ENCODE peak calls at places on chromosome 1, in four cellular contexts. One of them, this sample, is unnamed.
A peak's percentile ranks its signal among the peaks of the same experiment; 100 is the strongest.

GRCh38 chr1:114509596-114510234 is 1.3 kb downstream of the TRIM33 start:
- DNase-seq in heart right ventricle: no peak
- DNase-seq in adrenal gland: no peak
- DNase-seq in A549: no peak
- DNase-seq in this sample: no peak

GRCh38 chr1:228668553-228669400 is 66.5 kb upstream of the RHOU start:
- DNase-seq in heart right ventricle: no peak
- DNase-seq in adrenal gland: no peak
- DNase-seq in A549: no peak
- DNase-seq in this sample: peak; percentile 81

GRCh38 chr1:156394835-156395461 is 25.9 kb downstream of the RHBG start:
- DNase-seq in heart right ventricle: no peak
- DNase-seq in adrenal gland: no peak
- DNase-seq in A549: no peak
- DNase-seq in this sample: no peak

GRCh38 chr1:155911156-155912055 is at the start of gene RIT1:
- DNase-seq in heart right ventricle: peak; percentile 88
- DNase-seq in adrenal gland: peak; percentile 87
- DNase-seq in A549: peak; percentile 86
- DNase-seq in this sample: peak; percentile 81

GRCh38 chr1:93692451-93692861 is 10.8 kb upstream of the BCAR3 start:
- DNase-seq in heart right ventricle: no peak
- DNase-seq in adrenal gland: no peak
- DNase-seq in A549: peak; percentile 42
- DNase-seq in this sample: no peak

GRCh38 chr1:96633695-96634094 is 87.9 kb upstream of the PTBP2 start:
- DNase-seq in heart right ventricle: no peak
- DNase-seq in adrenal gland: no peak
- DNase-seq in A549: no peak
- DNase-seq in this sample: no peak

GRCh38 chr1:167924102-167924501 is 10.2 kb upstream of the ADCY10 start:
- DNase-seq in heart right ventricle: no peak
- DNase-seq in adrenal gland: no peak
- DNase-seq in A549: no peak
- DNase-seq in this sample: no peak

GRCh38 chr1:96492236-96492635 is 229.3 kb upstream of the PTBP2 start:
- DNase-seq in heart right ventricle: no peak
- DNase-seq in adrenal gland: no peak
- DNase-seq in A549: no peak
- DNase-seq in this sample: peak; percentile 48

GRCh38 chr1:17661546-17662157 is 93.5 kb upstream of the ACTL8 start:
- DNase-seq in heart right ventricle: peak; percentile 47
- DNase-seq in adrenal gland: peak; percentile 69
- DNase-seq in A549: peak; percentile 40
- DNase-seq in this sample: peak; percentile 73

GRCh38 chr1:157045251-157046218 is at the start of gene ARHGEF11:
- DNase-seq in heart right ventricle: peak; percentile 93
- DNase-seq in adrenal gland: peak; percentile 94
- DNase-seq in A549: peak; percentile 88
- DNase-seq in this sample: peak; percentile 95

GRCh38 chr1:159141584-159142518 is 29.6 kb upstream of the CADM3 start:
- DNase-seq in heart right ventricle: no peak
- DNase-seq in adrenal gland: peak; percentile 24
- DNase-seq in A549: peak; percentile 19
- DNase-seq in this sample: no peak

DNA sequence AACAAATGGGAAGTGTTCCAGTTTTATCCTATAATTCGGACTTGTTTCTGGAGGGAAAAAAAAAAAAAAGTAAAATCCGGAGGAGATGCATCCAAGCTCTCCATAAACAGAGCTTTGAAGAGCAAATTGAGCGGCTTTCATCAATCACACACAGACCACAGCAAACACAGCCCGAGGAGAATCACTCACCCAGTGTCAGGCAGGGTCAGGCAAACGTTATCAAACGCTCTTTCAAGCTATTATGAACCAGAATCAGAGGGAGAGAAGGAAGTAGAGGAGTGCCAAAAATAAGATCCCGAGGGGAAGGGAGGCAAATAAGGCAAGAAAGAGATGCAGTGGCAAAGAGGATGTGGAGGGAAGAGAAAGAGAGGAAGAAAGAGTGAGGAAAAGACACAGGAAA is 188.3 kb upstream of the CAMK1G start:
- DNase-seq in heart right ventricle: no peak
- DNase-seq in adrenal gland: no peak
- DNase-seq in A549: no peak
- DNase-seq in this sample: peak; percentile 21
- H3K4me1 ChIP-seq in heart right ventricle: no peaks in the 10 kb centered on the region
- H3K4me1 ChIP-seq in adrenal gland: no peaks in the 10 kb centered on the region
- H3K4me1 ChIP-seq in A549: peaks cover 44% of the 10 kb centered on the region
- H3K4me1 ChIP-seq in this sample: peaks cover 16% of the 10 kb centered on the region

DNA sequence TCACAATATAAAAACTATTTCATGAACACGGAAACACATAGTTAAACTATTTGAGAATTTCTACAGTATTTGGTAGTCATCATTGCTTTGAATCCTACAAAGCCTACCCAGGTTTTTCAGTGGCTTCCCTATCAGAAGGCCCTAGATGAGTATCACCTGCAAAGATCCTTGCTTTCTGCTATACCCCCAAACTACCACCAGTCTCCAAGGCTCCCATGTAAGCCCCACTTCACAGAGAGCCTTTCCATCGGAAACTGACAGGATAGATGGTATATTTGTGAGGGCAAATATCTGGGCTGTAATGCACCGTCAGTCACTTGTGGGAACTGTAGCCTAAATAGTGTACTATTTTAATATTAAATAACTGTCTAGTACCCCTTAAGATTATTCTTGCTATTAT is 674.3 kb downstream of the BRINP3 start:
- DNase-seq in heart right ventricle: no peak
- DNase-seq in adrenal gland: no peak
- DNase-seq in A549: no peak
- DNase-seq in this sample: no peak
- TF ChIP-seq CTCF in heart right ventricle: no peak
- TF ChIP-seq CTCF in adrenal gland: no peak
- TF ChIP-seq CTCF in A549: no peak
- TF ChIP-seq CTCF in this sample: no peak

GRCh38 chr1:4656533-4657140 is 2.2 kb downstream of the AJAP1 start:
- DNase-seq in heart right ventricle: no peak
- DNase-seq in adrenal gland: no peak
- DNase-seq in A549: no peak
- DNase-seq in this sample: no peak

GRCh38 chr1:4659247-4659646 is 4.8 kb downstream of the AJAP1 start:
- DNase-seq in heart right ventricle: no peak
- DNase-seq in adrenal gland: no peak
- DNase-seq in A549: no peak
- DNase-seq in this sample: no peak

GRCh38 chr1:4657244-4657789 is 2.9 kb downstream of the AJAP1 start:
- DNase-seq in heart right ventricle: no peak
- DNase-seq in adrenal gland: no peak
- DNase-seq in A549: no peak
- DNase-seq in this sample: no peak

GRCh38 chr1:4658643-4659042 is 4.2 kb downstream of the AJAP1 start:
- DNase-seq in heart right ventricle: no peak
- DNase-seq in adrenal gland: no peak
- DNase-seq in A549: no peak
- DNase-seq in this sample: no peak

GRCh38 chr1:4657920-4658585 is 3.6 kb downstream of the AJAP1 start:
- DNase-seq in heart right ventricle: peak; percentile 17
- DNase-seq in adrenal gland: no peak
- DNase-seq in A549: no peak
- DNase-seq in this sample: no peak
- H3K4me3 ChIP-seq in heart right ventricle: no peak overlapping the region
- H3K4me3 ChIP-seq in adrenal gland: no peak overlapping the region
- H3K4me3 ChIP-seq in A549: no peak overlapping the region
- H3K4me3 ChIP-seq in this sample: no peak overlapping the region

GRCh38 chr1:239952348-239953307 is 139.1 kb upstream of the FMN2 start:
- DNase-seq in heart right ventricle: no peak
- DNase-seq in adrenal gland: no peak
- DNase-seq in A549: peak; percentile 31
- DNase-seq in this sample: peak; percentile 0

GRCh38 chr1:239956230-239956629 is 135.5 kb upstream of the FMN2 start:
- DNase-seq in heart right ventricle: no peak
- DNase-seq in adrenal gland: no peak
- DNase-seq in A549: no peak
- DNase-seq in this sample: no peak

GRCh38 chr1:239954836-239955235 is 136.8 kb upstream of the FMN2 start:
- DNase-seq in heart right ventricle: no peak
- DNase-seq in adrenal gland: no peak
- DNase-seq in A549: no peak
- DNase-seq in this sample: no peak

GRCh38 chr1:239958063-239958462 is 133.6 kb upstream of the FMN2 start:
- DNase-seq in heart right ventricle: no peak
- DNase-seq in adrenal gland: no peak
- DNase-seq in A549: no peak
- DNase-seq in this sample: no peak

GRCh38 chr1:239955431-239955830 is 136.3 kb upstream of the FMN2 start:
- DNase-seq in heart right ventricle: no peak
- DNase-seq in adrenal gland: no peak
- DNase-seq in A549: no peak
- DNase-seq in this sample: no peak
- H3K4me1 ChIP-seq in heart right ventricle: no peaks in the 10 kb centered on the region
- H3K4me1 ChIP-seq in adrenal gland: no peaks in the 10 kb centered on the region
- H3K4me1 ChIP-seq in A549: peaks cover 3% of the 10 kb centered on the region
- H3K4me1 ChIP-seq in this sample: no peaks in the 10 kb centered on the region

DNA sequence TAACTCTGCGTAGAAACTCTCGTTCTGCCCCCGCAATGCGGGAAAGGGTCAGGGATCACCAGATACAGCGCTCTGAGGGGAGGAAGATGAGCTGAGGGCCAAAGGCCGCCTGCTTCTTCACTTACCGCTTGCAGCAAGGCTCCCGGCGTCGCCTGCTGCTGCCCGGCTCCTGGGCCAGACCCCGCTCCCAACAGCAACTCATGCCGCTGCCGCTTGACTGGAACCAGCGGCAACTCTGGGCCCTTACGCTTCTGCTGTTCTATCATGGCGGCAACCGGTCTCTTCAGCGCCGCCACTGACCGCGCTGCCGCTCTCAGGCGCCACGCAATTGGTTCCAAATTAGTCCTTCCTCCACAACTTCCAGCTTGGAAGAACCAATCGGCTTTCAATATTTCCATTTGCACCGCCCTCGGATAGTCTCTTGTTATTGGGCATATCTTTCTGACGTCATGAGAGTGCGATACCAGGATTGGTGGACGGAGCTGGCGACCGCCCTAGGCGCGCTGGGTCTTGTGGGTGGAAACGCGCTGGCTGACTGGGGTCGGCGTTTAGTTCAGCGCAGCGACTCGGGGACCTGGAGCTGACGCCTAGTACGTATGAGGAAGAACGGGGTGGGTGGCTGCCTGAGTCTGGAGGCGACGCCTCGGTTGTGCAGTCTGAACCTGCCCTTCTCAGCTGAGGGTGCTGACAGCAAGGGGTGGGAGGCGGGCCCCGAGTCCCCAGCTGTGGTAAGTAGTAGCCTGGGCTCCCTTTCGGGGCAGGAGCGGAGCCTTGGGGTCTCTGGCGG is at the start of the genes SNRNP40 and ZCCHC17:
- DNase-seq in heart right ventricle: peak; percentile 98
- DNase-seq in adrenal gland: peak; percentile 94
- DNase-seq in A549: peak; percentile 96
- DNase-seq in this sample: peak; percentile 99
- TF ChIP-seq CTCF in heart right ventricle: no peak
- TF ChIP-seq CTCF in adrenal gland: no peak
- TF ChIP-seq CTCF in A549: no peak
- TF ChIP-seq CTCF in this sample: peak; percentile 14

GRCh38 chr1:109251277-109252166 is 2.2 kb downstream of the CELSR2 start:
- DNase-seq in heart right ventricle: no peak
- DNase-seq in adrenal gland: peak; percentile 10
- DNase-seq in A549: no peak
- DNase-seq in this sample: no peak

GRCh38 chr1:109254621-109255096 is 5.3 kb downstream of the CELSR2 start:
- DNase-seq in heart right ventricle: no peak
- DNase-seq in adrenal gland: no peak
- DNase-seq in A549: peak; percentile 22
- DNase-seq in this sample: no peak

GRCh38 chr1:109253803-109254620 is 4.7 kb downstream of the CELSR2 start:
- DNase-seq in heart right ventricle: no peak
- DNase-seq in adrenal gland: no peak
- DNase-seq in A549: no peak
- DNase-seq in this sample: peak; percentile 45

GRCh38 chr1:109252167-109252892 is 3.0 kb downstream of the CELSR2 start:
- DNase-seq in heart right ventricle: no peak
- DNase-seq in adrenal gland: no peak
- DNase-seq in A549: no peak
- DNase-seq in this sample: no peak

DNA sequence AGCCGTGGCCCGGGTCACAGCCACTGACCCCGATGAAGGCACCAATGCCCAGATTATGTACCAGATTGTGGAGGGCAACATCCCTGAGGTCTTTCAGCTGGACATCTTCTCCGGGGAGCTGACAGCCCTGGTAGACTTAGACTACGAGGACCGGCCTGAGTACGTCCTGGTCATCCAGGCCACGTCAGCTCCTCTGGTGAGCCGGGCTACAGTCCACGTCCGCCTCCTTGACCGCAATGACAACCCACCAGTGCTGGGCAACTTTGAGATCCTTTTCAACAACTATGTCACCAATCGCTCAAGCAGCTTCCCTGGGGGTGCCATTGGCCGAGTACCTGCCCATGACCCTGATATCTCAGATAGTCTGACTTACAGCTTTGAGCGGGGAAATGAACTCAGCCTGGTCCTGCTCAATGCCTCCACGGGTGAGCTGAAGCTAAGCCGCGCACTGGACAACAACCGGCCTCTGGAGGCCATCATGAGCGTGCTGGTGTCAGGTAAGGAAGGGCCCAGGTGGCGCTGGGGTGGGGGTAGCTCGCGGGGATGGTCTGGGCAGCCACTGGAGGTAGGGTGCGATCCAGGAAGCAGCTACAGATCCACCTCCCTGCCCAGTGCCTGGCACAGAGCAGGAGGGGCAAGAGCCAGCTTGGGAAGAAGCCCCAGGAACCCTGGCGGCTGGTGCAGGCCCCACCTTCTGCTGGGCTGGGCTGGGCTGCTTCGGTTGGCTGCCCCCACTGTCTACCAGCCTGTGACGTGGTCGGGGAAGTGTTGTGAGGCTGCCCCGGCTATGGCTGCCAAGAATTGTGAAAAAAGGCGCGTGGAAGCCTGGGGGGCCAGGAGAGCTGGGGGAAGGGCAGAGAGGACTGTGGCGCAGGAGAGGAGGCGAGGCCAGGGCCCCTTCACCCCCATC is 3.8 kb downstream of the CELSR2 start:
- DNase-seq in heart right ventricle: no peak
- DNase-seq in adrenal gland: no peak
- DNase-seq in A549: no peak
- DNase-seq in this sample: peak; percentile 38
- H3K4me3 ChIP-seq in heart right ventricle: no peak overlapping the region
- H3K4me3 ChIP-seq in adrenal gland: no peak overlapping the region
- H3K4me3 ChIP-seq in A549: no peak overlapping the region
- H3K4me3 ChIP-seq in this sample: no peak overlapping the region

GRCh38 chr1:94863297-94863911 is 43.2 kb downstream of the SLC44A3 start:
- DNase-seq in heart right ventricle: no peak
- DNase-seq in adrenal gland: no peak
- DNase-seq in A549: no peak
- DNase-seq in this sample: peak; percentile 90

GRCh38 chr1:94865369-94865768 is 45.2 kb downstream of the SLC44A3 start:
- DNase-seq in heart right ventricle: no peak
- DNase-seq in adrenal gland: no peak
- DNase-seq in A549: no peak
- DNase-seq in this sample: peak; percentile 86

GRCh38 chr1:94866178-94866822 is 46.1 kb downstream of the SLC44A3 start:
- DNase-seq in heart right ventricle: no peak
- DNase-seq in adrenal gland: no peak
- DNase-seq in A549: no peak
- DNase-seq in this sample: peak; percentile 53

GRCh38 chr1:94863919-94864318 is 43.8 kb downstream of the SLC44A3 start:
- DNase-seq in heart right ventricle: peak; percentile 39
- DNase-seq in adrenal gland: peak; percentile 56
- DNase-seq in A549: peak; percentile 64
- DNase-seq in this sample: peak; percentile 92

GRCh38 chr1:94864821-94865220 is 44.7 kb downstream of the SLC44A3 start:
- DNase-seq in heart right ventricle: peak; percentile 45
- DNase-seq in adrenal gland: no peak
- DNase-seq in A549: peak; percentile 2
- DNase-seq in this sample: peak; percentile 36
- H3K4me1 ChIP-seq in heart right ventricle: peaks cover 6% of the 10 kb centered on the region
- H3K4me1 ChIP-seq in adrenal gland: peaks cover 46% of the 10 kb centered on the region
- H3K4me1 ChIP-seq in A549: peaks cover 37% of the 10 kb centered on the region
- H3K4me1 ChIP-seq in this sample: peaks cover 39% of the 10 kb centered on the region